ENCODE peak calls at places on chromosome 13, in eight cellular contexts. U is frontal cortex; N is CD8-positive, alpha-beta memory T cell; G is nephron progenitor cell; E is amniotic stem cell; W is OCI-M1; V is heart left ventricle; C is HFF-Myc. P is an unnamed sample.

GRCh38 chr13:93847162-93847561 is 620.6 kb downstream of the GPC6 start:
- DNase-seq in U (no peak), N (no peak), G (no peak), E (peak), W (peak), V (no peak), C (peak), P (no peak)

GRCh38 chr13:109166807-109167206 is 537.4 kb downstream of the MYO16 start:
- DNase-seq in U (no peak), N (no peak), G (no peak), E (no peak), W (no peak), V (peak), C (no peak), P (no peak)

GRCh38 chr13:28356506-28357064 is 138.3 kb downstream of the FLT1 start:
- DNase-seq in U (no peak), N (no peak), G (no peak), E (no peak), W (no peak), V (no peak), C (no peak), P (no peak)

GRCh38 chr13:38180100-38180499 is 169.6 kb upstream of the UFM1 start:
- DNase-seq in U (no peak), N (no peak), G (no peak), E (no peak), W (no peak), V (no peak), C (no peak), P (no peak)

GRCh38 chr13:107573184-107573583 is 642.2 kb downstream of the LIG4 start:
- DNase-seq in U (no peak), N (no peak), G (no peak), E (no peak), W (no peak), V (no peak), C (no peak), P (no peak)

GRCh38 chr13:68046900-68047299 is 816.8 kb upstream of the PCDH9 start:
- DNase-seq in U (no peak), N (no peak), G (no peak), E (no peak), W (peak), V (no peak), C (no peak), P (no peak)

GRCh38 chr13:36432106-36432544 is at the start of gene CCNA1:
- DNase-seq in U (peak), N (no peak), G (peak), E (no peak), W (no peak), V (peak), C (no peak), P (peak)

GRCh38 chr13:100131863-100132574 is 43.1 kb downstream of the PCCA start:
- DNase-seq in U (no peak), N (no peak), G (no peak), E (peak), W (peak), V (no peak), C (peak), P (no peak)

GRCh38 chr13:71320452-71320851 is 546.6 kb downstream of the DACH1 start:
- DNase-seq in U (no peak), N (no peak), G (no peak), E (no peak), W (peak), V (no peak), C (peak), P (no peak)

GRCh38 chr13:111398196-111398595 is 77.8 kb downstream of the TEX29 start:
- DNase-seq in U (no peak), N (no peak), G (no peak), E (no peak), W (no peak), V (no peak), C (no peak), P (no peak)

GRCh38 chr13:50127017-50127725 is 111.9 kb downstream of the KCNRG start:
- DNase-seq in U (peak), N (peak), G (peak), E (no peak), W (peak), V (peak), C (no peak), P (no peak)

GRCh38 chr13:65964672-65965071 is 1265.5 kb downstream of the PCDH9 start:
- DNase-seq in U (no peak), N (no peak), G (no peak), E (no peak), W (no peak), V (no peak), C (no peak), P (no peak)

GRCh38 chr13:91813255-91813654 is 414.8 kb downstream of the GPC5 start:
- DNase-seq in U (no peak), N (no peak), G (no peak), E (no peak), W (no peak), V (peak), C (no peak), P (no peak)

GRCh38 chr13:76522083-76522755 is 364.0 kb downstream of the KCTD12 start:
- DNase-seq in U (no peak), N (no peak), G (no peak), E (no peak), W (peak), V (no peak), C (peak), P (no peak)

GRCh38 chr13:78054152-78054551 is 135.5 kb upstream of the EDNRB start:
- DNase-seq in U (no peak), N (no peak), G (no peak), E (no peak), W (no peak), V (no peak), C (no peak), P (no peak)

GRCh38 chr13:59766236-59766635 is 397.5 kb downstream of the DIAPH3 start:
- DNase-seq in U (no peak), N (no peak), G (no peak), E (no peak), W (no peak), V (no peak), C (no peak), P (no peak)

GRCh38 chr13:97353927-97354326 is 80.0 kb upstream of the RAP2A start:
- DNase-seq in U (no peak), N (no peak), G (no peak), E (no peak), W (no peak), V (no peak), C (no peak), P (no peak)

GRCh38 chr13:25401958-25402357 is 30.2 kb downstream of the ATP8A2 start:
- DNase-seq in U (no peak), N (no peak), G (no peak), E (no peak), W (no peak), V (no peak), C (no peak), P (no peak)

GRCh38 chr13:33312150-33312908 is 26.8 kb upstream of the STARD13 start:
- DNase-seq in U (peak), N (no peak), G (no peak), E (no peak), W (peak), V (no peak), C (no peak), P (no peak)